ENCODE peak calls at places on chromosomes 5 and 9, in six cellular contexts. A, P, K, X, N and D are unnamed samples.

GRCh38 chr9:71587576-71588362 is 180.5 kb downstream of the CEMIP2 start:
- DNase-seq in P (no peak), X (peak; percentile 16), N (no peak), K (no peak), A (no peak), D (no peak)

GRCh38 chr5:112069329-112069728 is 312.3 kb upstream of the NREP start:
- DNase-seq in X (no peak), K (no peak), P (no peak), N (no peak), A (no peak), D (no peak)

GRCh38 chr9:136538599-136539426 is 7.0 kb downstream of the NOTCH1 start:
- DNase-seq in N (peak; percentile 73), X (no peak), K (peak; percentile 59), A (no peak), P (no peak), D (peak; percentile 75)

GRCh38 chr9:130174920-130175321 is 2.7 kb downstream of the NCS1 start:
- DNase-seq in K (no peak), X (no peak), P (no peak), A (no peak), N (no peak), D (no peak)

GRCh38 chr9:86257406-86257805 is 2.1 kb downstream of the C9orf153 start:
- DNase-seq in K (no peak), X (no peak), N (no peak), P (no peak), A (no peak), D (no peak)

GRCh38 chr9:83266618-83267543 is 203.9 kb upstream of the RASEF start:
- DNase-seq in N (peak; percentile 61), A (no peak), K (no peak), X (peak; percentile 40), P (peak; percentile 69), D (no peak)

GRCh38 chr9:121398374-121398773 is 28.3 kb upstream of the STOM start:
- DNase-seq in A (no peak), N (no peak), P (peak; percentile 98), K (no peak), X (peak; percentile 99), D (no peak)

GRCh38 chr5:8721536-8721935 is 824.3 kb downstream of the SEMA5A start:
- DNase-seq in X (no peak), A (no peak), K (no peak), N (no peak), P (no peak), D (no peak)

GRCh38 chr5:149803641-149804468 is 73.7 kb downstream of the PPARGC1B start:
- DNase-seq in X (no peak), N (peak; percentile 72), K (no peak), A (peak; percentile 45), P (no peak), D (no peak)

GRCh38 chr9:74773886-74774479 is 113.7 kb downstream of the TRPM6 start:
- DNase-seq in K (no peak), P (peak; percentile 60), X (peak; percentile 71), N (peak; percentile 48), A (peak; percentile 68), D (peak; percentile 77)

GRCh38 chr9:74771262-74771585 is 116.5 kb downstream of the TRPM6 start:
- DNase-seq in K (no peak), N (no peak), A (no peak), X (no peak), P (no peak), D (no peak)

GRCh38 chr9:74771672-74772071 is 116.0 kb downstream of the TRPM6 start:
- DNase-seq in N (no peak), P (no peak), A (no peak), X (no peak), K (no peak), D (no peak)

GRCh38 chr9:74772126-74772525 is 115.6 kb downstream of the TRPM6 start:
- DNase-seq in P (no peak), X (no peak), K (peak; percentile 9), A (no peak), N (no peak), D (no peak)

GRCh38 chr9:74770508-74771261 is 117.0 kb downstream of the TRPM6 start:
- DNase-seq in A (no peak), X (no peak), N (peak; percentile 8), P (no peak), K (peak; percentile 25), D (peak; percentile 46)
- H3K4me3 ChIP-seq in A (no peak overlapping the region), X (no peak overlapping the region), N (no peak overlapping the region), P (no peak overlapping the region), K (no peak overlapping the region), D (no peak overlapping the region)

DNA sequence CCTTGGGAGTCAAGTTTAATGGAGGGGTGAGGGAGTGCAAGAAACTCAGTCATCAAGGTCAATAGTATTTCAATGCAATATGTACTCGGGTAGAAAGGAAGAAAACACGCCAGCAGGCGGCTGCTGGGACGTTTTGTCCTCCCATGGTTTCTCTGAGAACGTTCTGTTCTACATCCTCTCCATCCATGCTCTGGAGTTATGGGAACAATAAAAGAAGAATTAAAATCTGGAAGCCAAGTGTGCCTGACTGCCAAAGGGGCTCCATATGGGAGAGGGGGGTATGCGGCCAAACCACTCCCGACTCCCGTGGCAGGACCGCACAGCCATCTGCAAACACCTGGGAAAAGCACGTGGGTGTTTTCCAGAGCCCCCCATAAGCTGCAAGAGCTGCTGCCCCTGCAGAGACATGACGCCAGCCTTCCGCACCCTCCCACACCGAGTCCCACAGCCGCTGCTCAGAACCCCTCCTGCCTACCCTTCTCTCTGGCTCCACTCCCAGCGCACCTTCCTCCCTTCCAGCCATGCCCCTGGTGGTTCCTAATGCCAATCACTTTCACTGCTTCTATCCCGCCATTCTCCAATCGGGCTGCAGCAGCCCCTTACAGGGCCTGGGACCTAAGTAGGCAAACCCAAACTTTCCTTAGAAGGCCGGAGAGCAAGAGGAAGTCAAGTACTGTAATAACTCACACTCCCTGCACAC is 241.6 kb downstream of the SYK start:
- DNase-seq in N (no peak), A (peak; percentile 38), K (no peak), P (no peak), X (no peak), D (no peak)
- TF ChIP-seq CTCF in N (no peak), A (no peak), K (no peak), P (no peak), X (no peak), D (no peak)

GRCh38 chr9:125483697-125484096 is 222.1 kb downstream of the GAPVD1 start:
- DNase-seq in K (no peak), N (no peak), X (no peak), P (no peak), A (no peak), D (no peak)
- H3K4me3 ChIP-seq in K (no peak overlapping the region), N (no peak overlapping the region), X (no peak overlapping the region), P (peak overlapping the region; percentile 13), A (no peak overlapping the region), D (no peak overlapping the region)

GRCh38 chr5:39314591-39314990 is 49.7 kb downstream of the C9 start:
- DNase-seq in P (no peak), A (no peak), X (no peak), K (no peak), N (no peak), D (no peak)
- TF ChIP-seq CTCF in P (no peak), A (no peak), X (no peak), K (no peak), N (no peak), D (no peak)

DNA sequence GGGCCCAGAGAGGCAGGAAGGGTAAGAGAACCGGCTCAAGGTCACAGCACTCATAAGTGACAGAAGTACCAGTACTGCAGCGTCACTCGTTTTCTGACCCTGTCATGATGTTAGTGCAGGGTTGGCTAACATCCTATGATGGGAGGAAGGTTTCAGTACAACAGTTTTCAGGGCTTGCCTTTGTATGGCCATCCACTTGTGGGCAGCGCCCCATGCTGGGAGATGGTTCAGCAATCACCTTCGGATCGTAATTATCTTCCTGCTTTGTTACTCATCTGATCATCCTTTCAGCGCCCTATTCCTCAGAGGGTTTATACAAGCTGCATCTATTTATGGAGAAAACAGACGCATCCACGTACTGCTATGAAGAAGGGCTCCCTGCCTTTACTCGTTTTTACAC is 2.4 kb downstream of the MAP1B start:
- DNase-seq in N (peak; percentile 16), K (no peak), A (no peak), X (no peak), P (no peak), D (no peak)
- H3K4me3 ChIP-seq in N (peak overlapping the region; percentile 53), K (no peak overlapping the region), A (no peak overlapping the region), X (peak overlapping the region; percentile 96), P (peak overlapping the region; percentile 93), D (no peak overlapping the region)